ENCODE peak calls at places on chromosomes 5 and 9, in nine cellular contexts. P is activated T-cell treated with anti-CD3 and anti-CD28 coated beads, Interleukin-2, amount 50 U/mL, for 72 hours; G is T-helper 17 cell; B is naive B cell; C is stimulated activated CD8-positive, alpha-beta memory T cell treated with anti-CD3 and anti-CD28 coated beads, Interleukin-15, amount 100 ng/mL, for 4 hours; K is activated CD4-positive, alpha-beta T cell treated with anti-CD3 and anti-CD28 coated beads, Interleukin-2, amount 10 ng/mL, durations not matched to agents 7 days and 5 days; W is SK-MEL-5; Y is B cell; A is H54. O is an unnamed sample.

GRCh38 chr5:177085985-177086917 is at the start of gene FGFR4:
- DNase-seq in P (peak; percentile 65), G (peak; percentile 45), B (peak; percentile 6), C (peak; percentile 10), K (peak; percentile 59), W (peak; percentile 76), Y (peak; percentile 94), A (peak; percentile 63), O (no peak)

GRCh38 chr9:78577507-78577906 is 280.6 kb downstream of the PSAT1 start:
- DNase-seq in P (no peak), G (no peak), B (no peak), C (no peak), K (no peak), W (no peak), Y (no peak), A (no peak), O (no peak)

GRCh38 chr5:169258372-169259000 is 42.5 kb downstream of the SLIT3 start:
- DNase-seq in P (no peak), G (no peak), B (no peak), C (no peak), K (no peak), W (no peak), Y (no peak), A (no peak), O (no peak)

GRCh38 chr5:67092447-67093023 is 104.1 kb downstream of the CD180 start:
- DNase-seq in P (no peak), G (no peak), B (no peak), C (no peak), K (no peak), W (no peak), Y (no peak), A (no peak), O (no peak)

GRCh38 chr5:102762095-102762534 is 7.0 kb downstream of the PAM start:
- DNase-seq in P (no peak), G (no peak), B (no peak), C (no peak), K (no peak), W (no peak), Y (no peak), A (no peak), O (no peak)

GRCh38 chr9:128375865-128376264 is 4.7 kb downstream of the URM1 start:
- DNase-seq in P (no peak), G (no peak), B (no peak), C (no peak), K (no peak), W (no peak), Y (no peak), A (no peak), O (no peak)

GRCh38 chr5:89388872-89389271 is 505.9 kb upstream of the MEF2C start:
- DNase-seq in P (no peak), G (no peak), B (no peak), C (no peak), K (no peak), W (no peak), Y (no peak), A (no peak), O (no peak)

GRCh38 chr9:98974994-98975712 is 31.4 kb downstream of the COL15A1 start:
- DNase-seq in P (peak; percentile 87), G (peak; percentile 76), B (peak; percentile 64), C (peak; percentile 48), K (peak; percentile 80), W (peak; percentile 78), Y (peak; percentile 88), A (peak; percentile 94), O (peak; percentile 90)

GRCh38 chr5:142008813-142009212 is 4.0 kb downstream of the GNPDA1 start:
- DNase-seq in P (no peak), G (no peak), B (no peak), C (no peak), K (no peak), W (no peak), Y (no peak), A (no peak), O (no peak)

GRCh38 chr9:110371411-110372013 is 33.8 kb upstream of the TXNDC8 start:
- DNase-seq in P (no peak), G (no peak), B (no peak), C (no peak), K (no peak), W (no peak), Y (no peak), A (no peak), O (no peak)

GRCh38 chr9:94175669-94176068 is 83.4 kb upstream of the ZNF169 start:
- DNase-seq in P (no peak), G (no peak), B (peak; percentile 25), C (no peak), K (no peak), W (no peak), Y (no peak), A (no peak), O (no peak)

GRCh38 chr5:100664140-100664539 is 129.0 kb downstream of the FAM174A start:
- DNase-seq in P (no peak), G (no peak), B (no peak), C (no peak), K (no peak), W (no peak), Y (no peak), A (no peak), O (no peak)

GRCh38 chr5:133483406-133484090 is 128.8 kb downstream of the FSTL4 start:
- DNase-seq in P (no peak), G (no peak), B (no peak), C (no peak), K (no peak), W (no peak), Y (no peak), A (no peak), O (no peak)

GRCh38 chr9:133732351-133733073 is 5.6 kb downstream of the SARDH start:
- DNase-seq in P (no peak), G (no peak), B (no peak), C (no peak), K (no peak), W (no peak), Y (peak; percentile 32), A (no peak), O (no peak)

GRCh38 chr5:172904312-172904642 is 54.9 kb upstream of the RPL26L1 start:
- DNase-seq in P (no peak), G (no peak), B (no peak), C (no peak), K (no peak), W (no peak), Y (no peak), A (no peak), O (no peak)

GRCh38 chr9:124818431-124819281 is 34.6 kb upstream of the WDR38 start:
- DNase-seq in P (peak; percentile 22), G (no peak), B (no peak), C (no peak), K (no peak), W (peak; percentile 61), Y (no peak), A (peak; percentile 72), O (no peak)

GRCh38 chr9:37739222-37739621 is 14.4 kb upstream of the TRMT10B start:
- DNase-seq in P (no peak), G (no peak), B (no peak), C (no peak), K (no peak), W (no peak), Y (no peak), A (no peak), O (no peak)

GRCh38 chr5:470961-471749 is 28.2 kb downstream of the EXOC3 start:
- DNase-seq in P (no peak), G (no peak), B (peak; percentile 18), C (no peak), K (no peak), W (no peak), Y (no peak), A (no peak), O (no peak)

GRCh38 chr5:168314735-168315411 is 23.4 kb downstream of the WWC1 start:
- DNase-seq in P (no peak), G (no peak), B (no peak), C (no peak), K (no peak), W (no peak), Y (no peak), A (no peak), O (no peak)

GRCh38 chr9:33620738-33621439 is 96.8 kb downstream of the ANKRD18B start:
- DNase-seq in P (no peak), G (no peak), B (no peak), C (no peak), K (no peak), W (no peak), Y (no peak), A (peak; percentile 9), O (no peak)

GRCh38 chr9:110601098-110601497 is 21.6 kb upstream of the SVEP1 start:
- DNase-seq in P (no peak), G (no peak), B (no peak), C (no peak), K (no peak), W (no peak), Y (no peak), A (no peak), O (no peak)

GRCh38 chr9:27118916-27119315 is 9.9 kb downstream of the TEK start:
- DNase-seq in P (no peak), G (no peak), B (no peak), C (no peak), K (no peak), W (no peak), Y (no peak), A (no peak), O (no peak)

GRCh38 chr9:31776471-31776870 is 608.0 kb upstream of the ACO1 start:
- DNase-seq in P (no peak), G (no peak), B (no peak), C (no peak), K (no peak), W (no peak), Y (no peak), A (no peak), O (no peak)

GRCh38 chr5:113354056-113354455 is 80.7 kb downstream of the TSSK1B start:
- DNase-seq in P (no peak), G (no peak), B (no peak), C (no peak), K (no peak), W (no peak), Y (no peak), A (no peak), O (no peak)

GRCh38 chr9:26904070-26904469 is 11.5 kb upstream of the CAAP1 start:
- DNase-seq in P (no peak), G (no peak), B (no peak), C (no peak), K (no peak), W (no peak), Y (no peak), A (no peak), O (no peak)

GRCh38 chr5:100889165-100889564 is 13.9 kb downstream of the ST8SIA4 start:
- DNase-seq in P (no peak), G (no peak), B (peak; percentile 28), C (no peak), K (peak; percentile 31), W (peak; percentile 16), Y (no peak), A (no peak), O (no peak)

GRCh38 chr5:2569774-2570542 is 181.5 kb downstream of the IRX2 start:
- DNase-seq in P (no peak), G (no peak), B (no peak), C (no peak), K (no peak), W (no peak), Y (no peak), A (no peak), O (no peak)

GRCh38 chr9:135905380-135906282 is 1.7 kb downstream of the CAMSAP1 start:
- DNase-seq in P (peak; percentile 70), G (no peak), B (no peak), C (peak; percentile 53), K (peak; percentile 24), W (peak; percentile 20), Y (no peak), A (no peak), O (peak; percentile 26)

GRCh38 chr5:122835681-122836080 is 9.7 kb upstream of the SNX24 start:
- DNase-seq in P (no peak), G (no peak), B (no peak), C (no peak), K (no peak), W (no peak), Y (no peak), A (no peak), O (no peak)

GRCh38 chr5:100772548-100772947 is 130.5 kb downstream of the ST8SIA4 start:
- DNase-seq in P (no peak), G (no peak), B (no peak), C (no peak), K (no peak), W (no peak), Y (no peak), A (no peak), O (peak; percentile 58)

GRCh38 chr9:76901801-76902200 is 4.1 kb downstream of the PRUNE2 start:
- DNase-seq in P (no peak), G (no peak), B (no peak), C (no peak), K (no peak), W (no peak), Y (no peak), A (no peak), O (no peak)